ENCODE peak calls at places on chromosomes 11 and 22, in six cellular contexts. M is uterus, P is AG04450, K is IMR-90, N is PC-9, R is tibial nerve. Y is an unnamed sample.

GRCh38 chr11:97325693-97326092 is 935.9 kb downstream of the JRKL start:
- DNase-seq in M (no peak), P (no peak), K (no peak), N (no peak), R (no peak), Y (no peak)

GRCh38 chr11:88398372-88399140 is 61.0 kb upstream of the CTSC start:
- DNase-seq in M (no peak), P (no peak), K (peak; percentile 69), N (no peak), R (no peak), Y (no peak)

GRCh38 chr11:117052196-117053149 is 45.8 kb downstream of the SIK3 start:
- DNase-seq in M (no peak), P (no peak), K (no peak), N (no peak), R (no peak), Y (no peak)

GRCh38 chr11:118625036-118625690 is 17.7 kb downstream of the PHLDB1 start:
- DNase-seq in M (no peak), P (no peak), K (no peak), N (peak; percentile 66), R (no peak), Y (no peak)

GRCh38 chr22:46116491-46116958 is 33.8 kb upstream of the PPARA start:
- DNase-seq in M (peak; percentile 96), P (peak; percentile 29), K (peak; percentile 73), N (peak; percentile 91), R (peak; percentile 97), Y (peak; percentile 70)

GRCh38 chr11:113419426-113420003 is 31.9 kb downstream of the ANKK1 start:
- DNase-seq in M (no peak), P (no peak), K (no peak), N (no peak), R (no peak), Y (no peak)

GRCh38 chr11:123239371-123240150 is 44.5 kb upstream of the CLMP start:
- DNase-seq in M (no peak), P (no peak), K (peak; percentile 77), N (no peak), R (no peak), Y (no peak)

GRCh38 chr22:17436382-17436951 is 67.2 kb downstream of the CECR2 start:
- DNase-seq in M (no peak), P (no peak), K (no peak), N (no peak), R (no peak), Y (no peak)

GRCh38 chr22:23536821-23537345 is 43.2 kb downstream of the IGLL1 start:
- DNase-seq in M (no peak), P (no peak), K (no peak), N (no peak), R (no peak), Y (no peak)

GRCh38 chr11:77003954-77004353 is 30.2 kb upstream of the B3GNT6 start:
- DNase-seq in M (no peak), P (no peak), K (peak; percentile 5), N (no peak), R (no peak), Y (no peak)

GRCh38 chr11:105648762-105649161 is 38.9 kb downstream of the GRIA4 start:
- DNase-seq in M (no peak), P (no peak), K (no peak), N (no peak), R (no peak), Y (no peak)

DNA sequence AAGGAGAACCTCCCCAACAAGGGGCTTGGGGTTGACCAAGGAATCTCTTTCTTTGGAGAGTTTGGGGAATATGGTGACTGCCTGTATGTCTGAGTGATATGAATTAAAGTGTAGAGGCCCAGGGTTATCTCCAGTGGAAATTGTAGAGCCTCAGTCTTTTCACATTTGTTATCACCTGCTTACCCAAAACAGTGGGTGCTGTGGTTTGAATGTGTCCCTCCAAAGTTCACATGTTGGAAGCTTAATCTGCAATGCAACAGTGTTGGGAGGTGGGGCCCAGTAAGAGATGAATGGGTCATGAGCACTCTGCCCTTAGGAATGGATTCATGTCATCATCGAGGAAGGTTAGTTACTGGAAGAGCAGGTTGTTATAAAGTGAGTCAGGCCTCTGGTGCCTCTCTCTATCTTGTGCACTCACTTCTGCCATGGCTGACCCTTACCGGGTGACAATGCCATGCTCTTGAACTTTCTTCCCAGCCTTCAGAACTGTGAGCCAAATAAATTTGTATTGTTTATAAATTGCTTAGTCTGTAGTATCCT is 114.2 kb upstream of the TBCEL start:
- DNase-seq in M (no peak), P (no peak), K (no peak), N (no peak), R (no peak), Y (no peak)
- H3K9me3 ChIP-seq in M (no peaks in the 10 kb centered on the region), P (no peaks in the 10 kb centered on the region), K (no peaks in the 10 kb centered on the region), N (no peaks in the 10 kb centered on the region), R (no peaks in the 10 kb centered on the region), Y (no peaks in the 10 kb centered on the region)

DNA sequence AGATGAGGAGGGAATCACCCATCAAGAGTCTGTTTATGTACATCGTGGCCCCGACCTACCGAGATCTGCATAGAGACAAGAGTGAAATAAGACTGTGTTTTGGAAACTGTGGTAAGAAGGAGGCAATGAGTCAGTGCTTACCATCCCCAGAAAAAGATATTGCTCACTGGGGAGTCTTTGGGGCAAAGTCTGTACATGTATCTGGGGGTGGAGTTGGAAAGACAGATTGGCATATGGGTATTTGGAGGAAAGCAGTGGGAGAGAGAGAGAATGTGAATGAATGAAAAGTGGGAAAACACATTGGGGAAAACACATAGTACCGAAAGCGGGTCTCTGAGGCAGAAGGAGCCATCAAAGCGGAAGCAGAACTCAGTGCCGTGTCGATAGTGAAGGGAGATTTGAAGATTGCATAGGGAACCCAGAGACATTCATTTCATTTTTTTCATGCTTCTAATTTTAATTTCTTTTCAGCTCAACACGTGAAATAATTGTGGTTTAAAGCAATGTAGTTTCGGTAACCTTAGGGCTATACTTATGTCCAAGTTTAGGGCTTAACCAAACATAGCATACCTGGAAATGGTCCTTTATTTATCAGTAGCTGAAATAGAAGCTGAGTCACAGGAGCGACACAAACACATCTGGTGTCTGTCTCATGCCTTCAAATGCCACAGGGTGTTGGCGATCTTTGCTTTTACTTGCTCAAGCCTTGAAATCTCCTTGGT is 98.6 kb upstream of the CD44 start:
- DNase-seq in M (no peak), P (no peak), K (peak; percentile 69), N (peak; percentile 53), R (no peak), Y (peak; percentile 60)
- H3K9me3 ChIP-seq in M (no peaks in the 10 kb centered on the region), P (no peaks in the 10 kb centered on the region), K (no peaks in the 10 kb centered on the region), N (no peaks in the 10 kb centered on the region), R (no peaks in the 10 kb centered on the region), Y (no peaks in the 10 kb centered on the region)

GRCh38 chr22:47225080-47225930 is 462.9 kb downstream of the TBC1D22A start:
- DNase-seq in M (no peak), P (no peak), K (no peak), N (no peak), R (no peak), Y (no peak)

GRCh38 chr22:47232197-47232596 is 469.7 kb downstream of the TBC1D22A start:
- DNase-seq in M (no peak), P (no peak), K (no peak), N (no peak), R (no peak), Y (no peak)

GRCh38 chr22:47231759-47232158 is 469.3 kb downstream of the TBC1D22A start:
- DNase-seq in M (no peak), P (no peak), K (no peak), N (no peak), R (no peak), Y (no peak)

GRCh38 chr22:47225931-47226633 is 463.6 kb downstream of the TBC1D22A start:
- DNase-seq in M (no peak), P (no peak), K (no peak), N (no peak), R (no peak), Y (no peak)

GRCh38 chr22:47228767-47229166 is 466.3 kb downstream of the TBC1D22A start:
- DNase-seq in M (no peak), P (no peak), K (no peak), N (no peak), R (no peak), Y (no peak)
- H3K9me3 ChIP-seq in M (no peaks in the 10 kb centered on the region), P (peaks cover 12% of the 10 kb centered on the region), K (peaks cover 3% of the 10 kb centered on the region), N (no peaks in the 10 kb centered on the region), R (peaks cover 19% of the 10 kb centered on the region), Y (peaks cover 4% of the 10 kb centered on the region)

GRCh38 chr11:58768137-58768536 is 36.4 kb upstream of the GLYAT start:
- DNase-seq in M (no peak), P (no peak), K (no peak), N (no peak), R (no peak), Y (no peak)
- H3K9me3 ChIP-seq in M (no peaks in the 10 kb centered on the region), P (no peaks in the 10 kb centered on the region), K (no peaks in the 10 kb centered on the region), N (no peaks in the 10 kb centered on the region), R (no peaks in the 10 kb centered on the region), Y (no peaks in the 10 kb centered on the region)

GRCh38 chr11:55054723-55055122 is 207.2 kb upstream of the TRIM48 start:
- DNase-seq in M (no peak), P (no peak), K (no peak), N (no peak), R (no peak), Y (no peak)
- H3K9me3 ChIP-seq in M (no peaks in the 10 kb centered on the region), P (no peaks in the 10 kb centered on the region), K (no peaks in the 10 kb centered on the region), N (peaks cover 3% of the 10 kb centered on the region), R (peaks cover 99% of the 10 kb centered on the region), Y (peaks cover 8% of the 10 kb centered on the region)

DNA sequence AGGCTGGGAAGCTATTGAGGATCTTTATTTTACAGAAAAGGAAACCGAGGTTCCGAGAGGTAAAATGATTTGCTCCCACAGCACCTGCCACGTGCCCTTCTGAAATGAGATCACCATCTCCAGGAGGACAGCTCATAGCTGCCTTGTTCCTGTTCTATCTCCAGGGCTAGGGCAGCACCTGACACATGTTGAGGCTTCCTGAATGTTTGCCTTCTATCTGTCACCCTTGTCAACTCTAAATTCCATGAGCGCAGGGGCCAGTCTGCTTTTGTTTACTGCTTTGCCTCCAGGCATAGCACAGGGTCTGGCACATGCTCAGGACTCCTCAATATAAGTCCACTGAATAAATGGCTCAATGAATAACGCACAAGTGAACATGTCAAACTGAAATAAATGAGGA is 24.1 kb downstream of the ASCC2 start:
- DNase-seq in M (no peak), P (no peak), K (no peak), N (no peak), R (no peak), Y (no peak)
- H3K9me3 ChIP-seq in M (no peaks in the 10 kb centered on the region), P (no peaks in the 10 kb centered on the region), K (no peaks in the 10 kb centered on the region), N (no peaks in the 10 kb centered on the region), R (no peaks in the 10 kb centered on the region), Y (no peaks in the 10 kb centered on the region)

GRCh38 chr11:50071584-50072225 is 39.0 kb downstream of the OR4C45 start:
- DNase-seq in M (no peak), P (no peak), K (no peak), N (no peak), R (no peak), Y (no peak)

GRCh38 chr11:50073113-50074105 is 40.7 kb downstream of the OR4C45 start:
- DNase-seq in M (no peak), P (no peak), K (no peak), N (no peak), R (no peak), Y (no peak)

GRCh38 chr11:50072226-50073112 is 39.8 kb downstream of the OR4C45 start:
- DNase-seq in M (no peak), P (no peak), K (no peak), N (no peak), R (no peak), Y (no peak)

GRCh38 chr11:50074161-50074560 is 41.5 kb downstream of the OR4C45 start:
- DNase-seq in M (no peak), P (no peak), K (no peak), N (no peak), R (no peak), Y (no peak)

GRCh38 chr11:50070389-50070788 is 37.7 kb downstream of the OR4C45 start:
- DNase-seq in M (no peak), P (no peak), K (no peak), N (no peak), R (no peak), Y (no peak)
- H3K9me3 ChIP-seq in M (no peaks in the 10 kb centered on the region), P (peaks cover 54% of the 10 kb centered on the region), K (peaks cover 34% of the 10 kb centered on the region), N (peaks cover 5% of the 10 kb centered on the region), R (peaks cover 43% of the 10 kb centered on the region), Y (no peaks in the 10 kb centered on the region)

Y was measured in T-helper 17 cell.